ENCODE peak calls at places on chromosomes 3 and 15, in seven cellular contexts. J is IMR-90, A is H1, I is neuronal stem cell, R is H9, V is mesendoderm, S is mesenchymal stem cell. D is an unnamed sample.

GRCh38 chr3:129663045-129663446 is 56.6 kb upstream of the PLXND1 start:
- DNase-seq in J (no peak), A (no peak), I (no peak), R (peak), V (peak), S (no peak), D (peak)

GRCh38 chr3:64244011-64244942 is 19.0 kb upstream of the PRICKLE2 start:
- DNase-seq in J (no peak), A (no peak), I (no peak), R (no peak), V (peak), S (no peak), D (peak)

GRCh38 chr3:156030735-156031134 is 89.6 kb upstream of the KCNAB1 start:
- DNase-seq in J (no peak), A (no peak), I (no peak), R (no peak), V (no peak), S (no peak), D (no peak)

GRCh38 chr15:29921130-29921601 is 98.9 kb upstream of the TJP1 start:
- DNase-seq in J (no peak), A (no peak), I (no peak), R (peak), V (peak), S (no peak), D (peak)

GRCh38 chr3:177306252-177306651 is 109.0 kb upstream of the TBL1XR1 start:
- DNase-seq in J (peak), A (no peak), I (no peak), R (no peak), V (no peak), S (no peak), D (no peak)

GRCh38 chr15:65333441-65333820 is 29.0 kb downstream of the RNU5B-1 start:
- DNase-seq in J (no peak), A (no peak), I (no peak), R (no peak), V (no peak), S (no peak), D (no peak)

GRCh38 chr3:53201190-53201504 is 40.1 kb downstream of the PRKCD start:
- DNase-seq in J (no peak), A (no peak), I (no peak), R (no peak), V (no peak), S (no peak), D (no peak)

GRCh38 chr15:40844543-40844981 is 714 bp downstream of the SPINT1 start:
- DNase-seq in J (no peak), A (no peak), I (no peak), R (no peak), V (peak), S (peak), D (no peak)

GRCh38 chr3:142009029-142009428 is 132.6 kb downstream of the ATP1B3 start:
- DNase-seq in J (no peak), A (no peak), I (no peak), R (no peak), V (no peak), S (no peak), D (no peak)

GRCh38 chr3:191290311-191291025 is 38.7 kb upstream of the CCDC50 start:
- DNase-seq in J (no peak), A (no peak), I (no peak), R (no peak), V (no peak), S (no peak), D (no peak)

GRCh38 chr3:12560505-12561188 is 3.8 kb downstream of the MKRN2 start:
- DNase-seq in J (no peak), A (no peak), I (no peak), R (no peak), V (no peak), S (no peak), D (no peak)

GRCh38 chr3:99872633-99873254 is 55.1 kb downstream of the CMSS1 start:
- DNase-seq in J (no peak), A (no peak), I (no peak), R (no peak), V (no peak), S (peak), D (no peak)

GRCh38 chr3:160804762-160805161 is 48.7 kb downstream of the PPM1L start:
- DNase-seq in J (no peak), A (no peak), I (no peak), R (no peak), V (peak), S (peak), D (no peak)

GRCh38 chr15:38176155-38176554 is 76.5 kb upstream of the SPRED1 start:
- DNase-seq in J (peak), A (no peak), I (no peak), R (no peak), V (no peak), S (peak), D (no peak)

GRCh38 chr15:90610220-90610619 is 80.5 kb downstream of the CRTC3 start:
- DNase-seq in J (peak), A (no peak), I (no peak), R (no peak), V (no peak), S (peak), D (no peak)

GRCh38 chr3:105351821-105352220 is 14.9 kb upstream of the ALCAM start:
- DNase-seq in J (peak), A (no peak), I (no peak), R (no peak), V (no peak), S (peak), D (peak)

GRCh38 chr3:53696401-53697172 is 149.6 kb downstream of the CHDH start:
- DNase-seq in J (no peak), A (peak), I (no peak), R (no peak), V (peak), S (peak), D (no peak)

GRCh38 chr15:101014276-101014675 is 95.1 kb downstream of the LRRK1 start:
- DNase-seq in J (no peak), A (no peak), I (no peak), R (peak), V (no peak), S (no peak), D (no peak)

GRCh38 chr15:40239671-40240618 is 1.1 kb downstream of the PAK6 start:
- DNase-seq in J (no peak), A (no peak), I (no peak), R (no peak), V (no peak), S (no peak), D (no peak)

GRCh38 chr3:124886168-124887051 is 755 bp downstream of the ITGB5 start:
- DNase-seq in J (peak), A (peak), I (peak), R (peak), V (peak), S (peak), D (peak)

GRCh38 chr15:76905855-76906254 is 715 bp upstream of the SCAPER start:
- DNase-seq in J (no peak), A (no peak), I (no peak), R (no peak), V (no peak), S (no peak), D (no peak)

GRCh38 chr3:49930922-49931321 is 1.3 kb upstream of the MON1A start:
- DNase-seq in J (no peak), A (peak), I (peak), R (peak), V (peak), S (no peak), D (peak)

GRCh38 chr3:185645596-185646381 is 59.7 kb downstream of the SENP2 start:
- DNase-seq in J (no peak), A (no peak), I (no peak), R (peak), V (peak), S (no peak), D (no peak)

GRCh38 chr3:150275946-150276345 is 132.2 kb upstream of the TSC22D2 start:
- DNase-seq in J (peak), A (no peak), I (no peak), R (no peak), V (no peak), S (no peak), D (peak)

GRCh38 chr3:127611251-127611650 is 13.0 kb downstream of the MCM2 start:
- DNase-seq in J (no peak), A (no peak), I (no peak), R (no peak), V (no peak), S (no peak), D (no peak)

GRCh38 chr15:73560501-73561117 is 72.6 kb downstream of the NPTN start:
- DNase-seq in J (peak), A (no peak), I (no peak), R (no peak), V (peak), S (peak), D (peak)

GRCh38 chr3:177596248-177596821 is 399.1 kb upstream of the TBL1XR1 start:
- DNase-seq in J (no peak), A (no peak), I (no peak), R (no peak), V (no peak), S (no peak), D (peak)

GRCh38 chr15:64232400-64232799 is 69.6 kb upstream of the PPIB start:
- DNase-seq in J (peak), A (no peak), I (no peak), R (no peak), V (no peak), S (peak), D (no peak)

GRCh38 chr15:74036271-74037170 is 42.0 kb downstream of the PML start:
- DNase-seq in J (peak), A (peak), I (peak), R (peak), V (peak), S (peak), D (peak)

GRCh38 chr3:134483195-134483890 is 2.4 kb downstream of the ANAPC13 start:
- DNase-seq in J (peak), A (no peak), I (no peak), R (no peak), V (no peak), S (peak), D (peak)

GRCh38 chr3:195758721-195759353 is 38.1 kb downstream of the MUC20 start:
- DNase-seq in J (no peak), A (peak), I (no peak), R (no peak), V (no peak), S (no peak), D (no peak)

GRCh38 chr15:41334293-41335120 is 1.8 kb downstream of the NUSAP1 start:
- DNase-seq in J (no peak), A (no peak), I (no peak), R (no peak), V (peak), S (no peak), D (no peak)

GRCh38 chr3:36892457-36893136 is 52.3 kb downstream of the TRANK1 start:
- DNase-seq in J (no peak), A (peak), I (no peak), R (no peak), V (no peak), S (no peak), D (no peak)

GRCh38 chr3:112149136-112149535 is 16.1 kb upstream of the GCSAM start:
- DNase-seq in J (no peak), A (no peak), I (no peak), R (no peak), V (no peak), S (no peak), D (no peak)

GRCh38 chr3:13688034-13688433 is 139.1 kb downstream of the FBLN2 start:
- DNase-seq in J (no peak), A (no peak), I (no peak), R (no peak), V (peak), S (no peak), D (no peak)

GRCh38 chr15:88243895-88244787 is 12.4 kb downstream of the NTRK3 start:
- DNase-seq in J (peak), A (peak), I (peak), R (peak), V (peak), S (peak), D (no peak)

GRCh38 chr15:45690581-45691260 is 55.9 kb downstream of the SQOR start:
- DNase-seq in J (no peak), A (no peak), I (no peak), R (no peak), V (no peak), S (no peak), D (peak)

GRCh38 chr3:4750306-4751056 is 228.8 kb upstream of the BHLHE40 start:
- DNase-seq in J (peak), A (no peak), I (peak), R (no peak), V (peak), S (no peak), D (no peak)

GRCh38 chr15:85296615-85297402 is 83.6 kb upstream of the AKAP13 start:
- DNase-seq in J (peak), A (peak), I (peak), R (peak), V (peak), S (peak), D (peak)

DNA sequence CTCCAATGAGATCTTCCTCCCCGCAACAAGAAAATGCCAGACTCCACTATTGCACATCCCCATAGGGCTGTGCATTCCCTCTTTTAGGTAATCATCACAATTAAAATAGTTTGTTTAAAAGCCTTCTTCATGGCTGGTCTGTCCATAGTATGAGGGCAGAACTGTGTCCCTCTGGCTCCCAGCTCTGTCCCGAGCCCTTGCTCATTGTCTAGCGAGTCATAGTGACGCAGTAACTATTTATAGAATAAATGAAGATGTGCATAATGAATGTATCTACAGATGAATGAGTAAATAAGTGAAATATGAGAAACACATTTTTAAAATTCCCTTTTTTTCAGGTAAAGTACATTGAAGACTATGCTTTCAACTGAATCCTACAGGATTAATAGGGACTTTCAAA is 128.4 kb upstream of the TMC3 start:
- DNase-seq in J (peak), A (no peak), I (no peak), R (no peak), V (no peak), S (no peak), D (peak)
- H2BK120ac ChIP-seq in J (peak), A (no peak), I (no peak), R (no peak), V (no peak), S (no peak), D (no peak)

GRCh38 chr15:69845159-69845558 is 252.6 kb downstream of the TLE3 start:
- DNase-seq in J (no peak), A (no peak), I (no peak), R (no peak), V (no peak), S (no peak), D (no peak)

GRCh38 chr15:69848551-69849231 is 249.0 kb downstream of the TLE3 start:
- DNase-seq in J (no peak), A (no peak), I (no peak), R (no peak), V (no peak), S (peak), D (no peak)

GRCh38 chr15:69849232-69849610 is 248.5 kb downstream of the TLE3 start:
- DNase-seq in J (peak), A (no peak), I (no peak), R (no peak), V (no peak), S (peak), D (no peak)

GRCh38 chr15:69843927-69844326 is 253.8 kb downstream of the TLE3 start:
- DNase-seq in J (no peak), A (no peak), I (no peak), R (no peak), V (no peak), S (no peak), D (no peak)

GRCh38 chr15:69847625-69848024 is 250.1 kb downstream of the TLE3 start:
- DNase-seq in J (no peak), A (no peak), I (no peak), R (no peak), V (no peak), S (no peak), D (peak)
- H2BK120ac ChIP-seq in J (no peak), A (no peak), I (no peak), R (no peak), V (no peak), S (no peak), D (no peak)

DNA sequence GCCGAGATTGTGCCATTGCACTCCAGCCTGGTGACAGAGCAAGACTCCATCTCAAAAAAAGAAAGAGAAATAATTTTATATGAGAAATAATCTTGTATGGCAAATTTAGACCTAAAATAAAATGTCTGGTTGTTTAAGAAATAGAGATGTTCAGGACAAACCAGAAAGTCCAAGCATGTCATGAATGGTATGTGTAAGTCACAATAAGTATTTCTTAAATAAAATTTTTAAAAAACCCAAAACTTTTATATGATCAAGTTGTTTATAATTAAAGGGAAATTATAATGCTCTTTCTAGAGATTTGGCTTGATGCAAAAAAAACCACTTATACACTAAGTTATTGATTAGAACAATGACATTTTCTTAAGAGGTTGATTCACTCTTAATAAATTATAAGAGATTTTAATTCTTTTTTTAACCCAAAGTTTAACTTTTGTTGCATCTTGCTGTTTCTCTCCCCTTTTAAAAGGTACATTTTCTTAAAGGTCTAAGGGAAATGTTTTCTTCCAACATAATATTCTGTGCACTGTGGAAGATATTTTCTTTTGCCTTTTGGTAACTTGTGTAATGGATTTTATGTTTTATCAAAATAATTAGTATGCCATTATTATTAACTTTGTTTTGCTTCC is 105.7 kb downstream of the RTP4 start:
- DNase-seq in J (no peak), A (no peak), I (no peak), R (no peak), V (peak), S (no peak), D (no peak)
- H2BK120ac ChIP-seq in J (no peak), A (no peak), I (no peak), R (no peak), V (no peak), S (no peak), D (no peak)

GRCh38 chr3:43582876-43583275 is 38.9 kb downstream of the ANO10 start:
- DNase-seq in J (peak), A (no peak), I (no peak), R (no peak), V (no peak), S (no peak), D (no peak)
- H2BK120ac ChIP-seq in J (no peak), A (no peak), I (no peak), R (no peak), V (no peak), S (no peak), D (no peak)

GRCh38 chr3:188664795-188665194 is 507.0 kb upstream of the TPRG1 start:
- DNase-seq in J (no peak), A (no peak), I (no peak), R (no peak), V (peak), S (no peak), D (peak)

GRCh38 chr3:188662214-188662613 is 508.3 kb downstream of the LPP start:
- DNase-seq in J (no peak), A (no peak), I (no peak), R (no peak), V (no peak), S (no peak), D (no peak)

GRCh38 chr3:188659444-188660100 is 505.6 kb downstream of the LPP start:
- DNase-seq in J (no peak), A (no peak), I (no peak), R (no peak), V (no peak), S (no peak), D (no peak)

GRCh38 chr3:188663839-188664238 is 507.9 kb upstream of the TPRG1 start:
- DNase-seq in J (no peak), A (no peak), I (no peak), R (no peak), V (no peak), S (no peak), D (no peak)

GRCh38 chr3:188661801-188662200 is 507.8 kb downstream of the LPP start:
- DNase-seq in J (peak), A (no peak), I (no peak), R (no peak), V (no peak), S (no peak), D (no peak)
- H2BK120ac ChIP-seq in J (no peak), A (no peak), I (no peak), R (no peak), V (no peak), S (no peak), D (no peak)

GRCh38 chr3:31589228-31589627 is 56.5 kb downstream of the STT3B start:
- DNase-seq in J (no peak), A (no peak), I (no peak), R (no peak), V (no peak), S (no peak), D (no peak)

GRCh38 chr3:31596176-31596575 is 63.5 kb downstream of the STT3B start:
- DNase-seq in J (no peak), A (no peak), I (no peak), R (no peak), V (no peak), S (no peak), D (no peak)

GRCh38 chr3:31590650-31591049 is 57.9 kb downstream of the STT3B start:
- DNase-seq in J (no peak), A (no peak), I (no peak), R (no peak), V (no peak), S (peak), D (no peak)

GRCh38 chr3:31592764-31593163 is 60.0 kb downstream of the STT3B start:
- DNase-seq in J (no peak), A (no peak), I (no peak), R (no peak), V (no peak), S (no peak), D (no peak)
- H2BK120ac ChIP-seq in J (no peak), A (no peak), I (no peak), R (no peak), V (no peak), S (no peak), D (no peak)